ENCODE peak calls at places on chromosome 4, in eight cellular contexts. F is dorsolateral prefrontal cortex, Z is GM12865, D is AG08396, H is IMR-90, E is cardiac fibroblast, V is nephron progenitor cell, L is SIG-M5. B is an unnamed sample.

GRCh38 chr4:138555584-138555983 is 313.4 kb upstream of the SLC7A11 start:
- DNase-seq in D (no peak), E (peak; percentile 40), H (no peak), F (no peak), L (peak; percentile 1), V (no peak), Z (peak; percentile 41), B (no peak)

GRCh38 chr4:651884-652642 is 22.0 kb downstream of the ATP5ME start:
- DNase-seq in D (no peak), E (no peak), V (no peak), F (no peak), Z (no peak), H (no peak), L (no peak), B (no peak)

GRCh38 chr4:14257903-14258302 is 630.4 kb upstream of the BOD1L1 start:
- DNase-seq in V (no peak), Z (no peak), E (no peak), F (no peak), D (no peak), H (no peak), L (no peak), B (no peak)

GRCh38 chr4:26719954-26720552 is 136.2 kb downstream of the TBC1D19 start:
- DNase-seq in H (peak; percentile 63), D (peak; percentile 10), Z (no peak), E (peak; percentile 63), L (no peak), V (no peak), F (no peak), B (no peak)

GRCh38 chr4:164706675-164707074 is 47.3 kb upstream of the SMIM31 start:
- DNase-seq in V (no peak), E (no peak), L (no peak), F (no peak), H (no peak), Z (no peak), D (no peak), B (no peak)

GRCh38 chr4:40238700-40239548 is 42.1 kb downstream of the RHOH start:
- DNase-seq in E (peak; percentile 13), H (no peak), F (no peak), L (no peak), D (no peak), V (no peak), Z (peak; percentile 85), B (no peak)

GRCh38 chr4:128831526-128832252 is 22.2 kb downstream of the JADE1 start:
- DNase-seq in Z (no peak), H (peak; percentile 57), F (no peak), E (no peak), L (no peak), D (no peak), V (peak; percentile 10), B (no peak)

GRCh38 chr4:85889314-85889713 is 414.4 kb downstream of the ARHGAP24 start:
- DNase-seq in F (no peak), L (no peak), D (no peak), H (no peak), Z (no peak), V (no peak), E (no peak), B (no peak)

GRCh38 chr4:24794916-24795665 is at the start of gene SOD3:
- DNase-seq in D (peak; percentile 94), V (peak; percentile 67), L (no peak), H (peak; percentile 86), Z (no peak), F (no peak), E (peak; percentile 86), B (peak; percentile 86)

GRCh38 chr4:86099348-86099747 is 260.5 kb downstream of the MAPK10 start:
- DNase-seq in F (no peak), H (no peak), Z (no peak), L (no peak), D (no peak), E (no peak), V (no peak), B (no peak)

GRCh38 chr4:156677136-156677535 is 294.5 kb downstream of the PDGFC start:
- DNase-seq in D (peak; percentile 21), L (no peak), Z (peak; percentile 63), E (peak; percentile 85), F (no peak), H (no peak), V (peak; percentile 18), B (no peak)